ENCODE peak calls at places on chromosome 20, in five cellular contexts. H is T follicular helper cell, U is mesenchymal stem cell, M is EL, X is gastrocnemius medialis. D is an unnamed sample.

GRCh38 chr20:47576516-47577033 is 74.9 kb downstream of the NCOA3 start:
- DNase-seq in X (peak), U (peak), H (no peak), M (peak), D (no peak)

GRCh38 chr20:21099653-21100589 is 6.2 kb downstream of the LINC00237 start:
- DNase-seq in U (peak), M (no peak), H (no peak), X (no peak), D (peak)

GRCh38 chr20:2172305-2173175 is 70.9 kb downstream of the STK35 start:
- DNase-seq in X (peak), H (peak), U (peak), M (peak), D (peak)

GRCh38 chr20:36490191-36490590 is 51.1 kb upstream of the MYL9 start:
- DNase-seq in M (no peak), X (no peak), H (no peak), U (no peak), D (no peak)

GRCh38 chr20:48603116-48603818 is 224.5 kb downstream of the PREX1 start:
- DNase-seq in M (no peak), X (no peak), U (no peak), H (no peak), D (no peak)

GRCh38 chr20:32963176-32963575 is 41.1 kb downstream of the SUN5 start:
- DNase-seq in M (no peak), U (no peak), H (no peak), X (no peak), D (no peak)

GRCh38 chr20:47740225-47741184 is 44.8 kb downstream of the SULF2 start:
- DNase-seq in H (no peak), U (no peak), X (peak), M (no peak), D (no peak)

GRCh38 chr20:25083773-25084615 is 2.1 kb upstream of the VSX1 start:
- DNase-seq in U (no peak), M (no peak), X (no peak), H (no peak), D (peak)

GRCh38 chr20:13147971-13148370 is 73.1 kb upstream of the ISM1 start:
- DNase-seq in M (no peak), X (no peak), U (no peak), H (no peak), D (no peak)

GRCh38 chr20:63894358-63895201 is at the start of gene DNAJC5:
- DNase-seq in M (peak), X (peak), U (peak), H (peak), D (peak)

GRCh38 chr20:45545754-45546453 is 1.3 kb downstream of the EPPIN start:
- DNase-seq in M (peak), U (peak), H (no peak), X (no peak), D (no peak)

GRCh38 chr20:60528141-60528540 is 569.9 kb downstream of the CDH26 start:
- DNase-seq in H (no peak), U (no peak), M (no peak), X (no peak), D (no peak)

GRCh38 chr20:2210646-2211556 is 84.9 kb upstream of the TGM3 start:
- DNase-seq in M (peak), H (no peak), X (peak), U (peak), D (no peak)

GRCh38 chr20:6956574-6956973 is 189.1 kb downstream of the BMP2 start:
- DNase-seq in X (no peak), H (no peak), U (no peak), M (no peak), D (no peak)

GRCh38 chr20:17965042-17965697 is 3.4 kb downstream of the SNX5 start:
- DNase-seq in X (no peak), U (no peak), H (no peak), M (no peak), D (no peak)

GRCh38 chr20:37986873-37987601 is 46.2 kb downstream of the TTI1 start:
- DNase-seq in H (no peak), U (no peak), X (peak), M (no peak), D (no peak)

GRCh38 chr20:62938105-62938888 is at the start of gene GID8:
- DNase-seq in H (peak), X (no peak), U (peak), M (peak), D (peak)

GRCh38 chr20:62064788-62065668 is 653 bp downstream of the TAF4 start:
- DNase-seq in M (peak), H (no peak), X (no peak), U (no peak), D (no peak)

GRCh38 chr20:57536120-57536708 is 11.3 kb upstream of the CTCFL start:
- DNase-seq in X (no peak), H (no peak), M (no peak), U (no peak), D (no peak)

GRCh38 chr20:34581341-34582189 is 23.0 kb downstream of the MAP1LC3A start:
- DNase-seq in U (peak), H (no peak), X (no peak), M (peak), D (no peak)

GRCh38 chr20:51715873-51716215 is 52.3 kb downstream of the ATP9A start:
- DNase-seq in X (no peak), M (no peak), H (no peak), U (no peak), D (no peak)

GRCh38 chr20:52529856-52530255 is 338.3 kb upstream of the ZFP64 start:
- DNase-seq in H (no peak), U (peak), M (peak), X (no peak), D (no peak)

GRCh38 chr20:6671829-6672228 is 95.7 kb upstream of the BMP2 start:
- DNase-seq in H (no peak), X (no peak), M (no peak), U (no peak), D (no peak)